ENCODE peak calls at places on chromosomes 7 and 10, in five cellular contexts. One of them, this sample, is unnamed.

GRCh38 chr10:1360011-1360580 is 303.9 kb downstream of the WDR37 start:
- DNase-seq in Caco-2: no peak
- DNase-seq in uterus: no peak
- DNase-seq in esophagus squamous epithelium: no peak
- DNase-seq in AG04449: no peak
- DNase-seq in this sample: no peak

GRCh38 chr7:45917658-45918057 is 3.4 kb downstream of the IGFBP3 start:
- DNase-seq in Caco-2: peak
- DNase-seq in uterus: peak
- DNase-seq in AG04449: no peak
- DNase-seq in esophagus squamous epithelium: no peak
- DNase-seq in this sample: peak

GRCh38 chr7:1264345-1265280 is 31.9 kb downstream of the UNCX start:
- DNase-seq in uterus: no peak
- DNase-seq in Caco-2: no peak
- DNase-seq in AG04449: no peak
- DNase-seq in esophagus squamous epithelium: no peak
- DNase-seq in this sample: no peak

GRCh38 chr7:79353720-79354468 is 99.6 kb downstream of the MAGI2 start:
- DNase-seq in Caco-2: no peak
- DNase-seq in uterus: no peak
- DNase-seq in AG04449: no peak
- DNase-seq in esophagus squamous epithelium: no peak
- DNase-seq in this sample: no peak

GRCh38 chr7:112362796-112363195 is 87.5 kb upstream of the IFRD1 start:
- DNase-seq in AG04449: no peak
- DNase-seq in Caco-2: no peak
- DNase-seq in esophagus squamous epithelium: no peak
- DNase-seq in uterus: no peak
- DNase-seq in this sample: no peak

GRCh38 chr10:44242826-44243225 is 142.1 kb downstream of the CXCL12 start:
- DNase-seq in esophagus squamous epithelium: no peak
- DNase-seq in uterus: no peak
- DNase-seq in Caco-2: no peak
- DNase-seq in AG04449: no peak
- DNase-seq in this sample: no peak

GRCh38 chr10:44510716-44511115 is 125.8 kb upstream of the CXCL12 start:
- DNase-seq in AG04449: peak
- DNase-seq in esophagus squamous epithelium: no peak
- DNase-seq in Caco-2: no peak
- DNase-seq in uterus: no peak
- DNase-seq in this sample: no peak

GRCh38 chr7:46080595-46081159 is 159.6 kb upstream of the IGFBP3 start:
- DNase-seq in esophagus squamous epithelium: no peak
- DNase-seq in Caco-2: no peak
- DNase-seq in AG04449: no peak
- DNase-seq in uterus: no peak
- DNase-seq in this sample: no peak

GRCh38 chr7:77537595-77538185 is 595 bp downstream of the PTPN12 start:
- DNase-seq in Caco-2: peak
- DNase-seq in uterus: peak
- DNase-seq in esophagus squamous epithelium: no peak
- DNase-seq in AG04449: no peak
- DNase-seq in this sample: peak

GRCh38 chr7:39587393-39587792 is 21.2 kb downstream of the YAE1 start:
- DNase-seq in AG04449: no peak
- DNase-seq in esophagus squamous epithelium: no peak
- DNase-seq in uterus: no peak
- DNase-seq in Caco-2: no peak
- DNase-seq in this sample: no peak

GRCh38 chr10:91271886-91272285 is 51.4 kb downstream of the PCGF5 start:
- DNase-seq in AG04449: peak
- DNase-seq in Caco-2: no peak
- DNase-seq in esophagus squamous epithelium: no peak
- DNase-seq in uterus: no peak
- DNase-seq in this sample: no peak

GRCh38 chr7:92875719-92876118 is 39.3 kb upstream of the CDK6 start:
- DNase-seq in Caco-2: no peak
- DNase-seq in AG04449: no peak
- DNase-seq in uterus: no peak
- DNase-seq in esophagus squamous epithelium: no peak
- DNase-seq in this sample: no peak

GRCh38 chr7:2006921-2007381 is 225.8 kb downstream of the MAD1L1 start:
- DNase-seq in AG04449: no peak
- DNase-seq in Caco-2: peak
- DNase-seq in uterus: peak
- DNase-seq in esophagus squamous epithelium: no peak
- DNase-seq in this sample: no peak

GRCh38 chr7:30379741-30380140 is 95.3 kb downstream of the ZNRF2 start:
- DNase-seq in AG04449: no peak
- DNase-seq in esophagus squamous epithelium: no peak
- DNase-seq in Caco-2: no peak
- DNase-seq in uterus: no peak
- DNase-seq in this sample: no peak

GRCh38 chr10:123649672-123650071 is 16.5 kb upstream of the GPR26 start:
- DNase-seq in Caco-2: no peak
- DNase-seq in uterus: no peak
- DNase-seq in esophagus squamous epithelium: no peak
- DNase-seq in AG04449: no peak
- DNase-seq in this sample: no peak

GRCh38 chr10:73785721-73786511 is 510 bp downstream of the ZSWIM8 start:
- DNase-seq in AG04449: no peak
- DNase-seq in uterus: no peak
- DNase-seq in Caco-2: peak
- DNase-seq in esophagus squamous epithelium: no peak
- DNase-seq in this sample: peak

GRCh38 chr7:69359003-69359555 is 239.2 kb upstream of the AUTS2 start:
- DNase-seq in uterus: no peak
- DNase-seq in AG04449: no peak
- DNase-seq in esophagus squamous epithelium: no peak
- DNase-seq in Caco-2: no peak
- DNase-seq in this sample: no peak

GRCh38 chr10:130541090-130541489 is 404.9 kb downstream of the GLRX3 start:
- DNase-seq in uterus: no peak
- DNase-seq in Caco-2: no peak
- DNase-seq in esophagus squamous epithelium: no peak
- DNase-seq in AG04449: no peak
- DNase-seq in this sample: no peak

GRCh38 chr10:48306870-48307531 is 524 bp downstream of the MAPK8 start:
- DNase-seq in Caco-2: peak
- DNase-seq in AG04449: no peak
- DNase-seq in uterus: peak
- DNase-seq in esophagus squamous epithelium: no peak
- DNase-seq in this sample: peak

GRCh38 chr7:30406664-30407425 is 71.7 kb downstream of the NOD1 start:
- DNase-seq in uterus: no peak
- DNase-seq in esophagus squamous epithelium: no peak
- DNase-seq in AG04449: no peak
- DNase-seq in Caco-2: no peak
- DNase-seq in this sample: no peak

GRCh38 chr7:106060394-106060920 is 51.7 kb downstream of the SYPL1 start:
- DNase-seq in AG04449: no peak
- DNase-seq in Caco-2: no peak
- DNase-seq in uterus: no peak
- DNase-seq in esophagus squamous epithelium: no peak
- DNase-seq in this sample: no peak

GRCh38 chr7:22094413-22095304 is 149.0 kb upstream of the CDCA7L start:
- DNase-seq in AG04449: no peak
- DNase-seq in esophagus squamous epithelium: no peak
- DNase-seq in uterus: no peak
- DNase-seq in Caco-2: no peak
- DNase-seq in this sample: no peak

GRCh38 chr7:118195837-118196474 is 12.0 kb downstream of the LSM8 start:
- DNase-seq in Caco-2: no peak
- DNase-seq in uterus: peak
- DNase-seq in esophagus squamous epithelium: no peak
- DNase-seq in AG04449: no peak
- DNase-seq in this sample: peak

GRCh38 chr7:22361320-22361719 is 4.4 kb upstream of the RAPGEF5 start:
- DNase-seq in Caco-2: no peak
- DNase-seq in esophagus squamous epithelium: no peak
- DNase-seq in uterus: no peak
- DNase-seq in AG04449: no peak
- DNase-seq in this sample: no peak

GRCh38 chr7:14229047-14229446 is 239.6 kb upstream of the ETV1 start:
- DNase-seq in Caco-2: no peak
- DNase-seq in uterus: no peak
- DNase-seq in esophagus squamous epithelium: no peak
- DNase-seq in AG04449: no peak
- DNase-seq in this sample: no peak

GRCh38 chr10:71222541-71223364 is 10.4 kb downstream of the UNC5B start:
- DNase-seq in Caco-2: peak
- DNase-seq in uterus: no peak
- DNase-seq in AG04449: no peak
- DNase-seq in esophagus squamous epithelium: no peak
- DNase-seq in this sample: no peak

GRCh38 chr7:6252748-6253147 is 19.7 kb downstream of the CYTH3 start:
- DNase-seq in uterus: no peak
- DNase-seq in AG04449: no peak
- DNase-seq in Caco-2: no peak
- DNase-seq in esophagus squamous epithelium: no peak
- DNase-seq in this sample: no peak

GRCh38 chr10:103204353-103205255 is 11.5 kb upstream of the NT5C2 start:
- DNase-seq in uterus: no peak
- DNase-seq in AG04449: no peak
- DNase-seq in Caco-2: no peak
- DNase-seq in esophagus squamous epithelium: no peak
- DNase-seq in this sample: peak

GRCh38 chr10:26367771-26368170 is 70.4 kb upstream of the APBB1IP start:
- DNase-seq in esophagus squamous epithelium: no peak
- DNase-seq in Caco-2: peak
- DNase-seq in uterus: no peak
- DNase-seq in AG04449: no peak
- DNase-seq in this sample: peak

GRCh38 chr10:112394475-112394875 is 20.6 kb downstream of the ACSL5 start:
- DNase-seq in uterus: no peak
- DNase-seq in Caco-2: peak
- DNase-seq in esophagus squamous epithelium: no peak
- DNase-seq in AG04449: no peak
- DNase-seq in this sample: peak

GRCh38 chr7:116500071-116500853 is 724 bp downstream of the CAV2 start:
- DNase-seq in Caco-2: no peak
- DNase-seq in esophagus squamous epithelium: no peak
- DNase-seq in AG04449: no peak
- DNase-seq in uterus: no peak
- DNase-seq in this sample: peak
- TF ChIP-seq CTCF in Caco-2: no peak
- TF ChIP-seq CTCF in esophagus squamous epithelium: no peak
- TF ChIP-seq CTCF in AG04449: no peak
- TF ChIP-seq CTCF in uterus: no peak
- TF ChIP-seq CTCF in this sample: no peak

DNA sequence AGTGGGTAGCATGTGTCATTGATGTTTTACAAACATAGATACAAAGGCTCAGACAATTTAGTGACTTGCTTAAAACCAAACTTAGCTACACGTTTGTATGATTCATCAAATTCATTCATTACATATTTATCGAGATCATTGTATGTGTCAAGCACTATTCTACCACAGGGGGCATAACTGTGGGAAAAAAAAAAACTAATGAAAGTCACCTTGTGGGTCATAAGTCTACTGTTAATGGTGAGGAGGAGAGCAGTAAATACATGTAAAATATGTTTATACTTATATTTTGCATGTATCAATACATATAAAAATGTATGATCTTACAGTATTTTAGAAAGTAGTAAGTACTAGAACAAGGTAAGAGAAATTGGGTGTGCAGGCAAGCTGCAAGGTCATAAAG is 933.8 kb downstream of the IPMK start:
- DNase-seq in Caco-2: no peak
- DNase-seq in uterus: no peak
- DNase-seq in AG04449: no peak
- DNase-seq in esophagus squamous epithelium: no peak
- DNase-seq in this sample: no peak
- TF ChIP-seq CTCF in Caco-2: no peak
- TF ChIP-seq CTCF in uterus: no peak
- TF ChIP-seq CTCF in AG04449: no peak
- TF ChIP-seq CTCF in esophagus squamous epithelium: no peak
- TF ChIP-seq CTCF in this sample: no peak

GRCh38 chr10:29084908-29085307 is 204.0 kb upstream of the LYZL1 start:
- DNase-seq in esophagus squamous epithelium: no peak
- DNase-seq in uterus: no peak
- DNase-seq in AG04449: no peak
- DNase-seq in Caco-2: peak
- DNase-seq in this sample: no peak

GRCh38 chr10:29083096-29083495 is 205.8 kb upstream of the LYZL1 start:
- DNase-seq in esophagus squamous epithelium: no peak
- DNase-seq in uterus: no peak
- DNase-seq in Caco-2: no peak
- DNase-seq in AG04449: no peak
- DNase-seq in this sample: no peak

GRCh38 chr10:29081231-29081630 is 207.6 kb upstream of the LYZL1 start:
- DNase-seq in uterus: no peak
- DNase-seq in Caco-2: no peak
- DNase-seq in esophagus squamous epithelium: no peak
- DNase-seq in AG04449: no peak
- DNase-seq in this sample: no peak

GRCh38 chr10:29081971-29082699 is 206.7 kb upstream of the LYZL1 start:
- DNase-seq in AG04449: no peak
- DNase-seq in esophagus squamous epithelium: no peak
- DNase-seq in Caco-2: no peak
- DNase-seq in uterus: no peak
- DNase-seq in this sample: no peak

DNA sequence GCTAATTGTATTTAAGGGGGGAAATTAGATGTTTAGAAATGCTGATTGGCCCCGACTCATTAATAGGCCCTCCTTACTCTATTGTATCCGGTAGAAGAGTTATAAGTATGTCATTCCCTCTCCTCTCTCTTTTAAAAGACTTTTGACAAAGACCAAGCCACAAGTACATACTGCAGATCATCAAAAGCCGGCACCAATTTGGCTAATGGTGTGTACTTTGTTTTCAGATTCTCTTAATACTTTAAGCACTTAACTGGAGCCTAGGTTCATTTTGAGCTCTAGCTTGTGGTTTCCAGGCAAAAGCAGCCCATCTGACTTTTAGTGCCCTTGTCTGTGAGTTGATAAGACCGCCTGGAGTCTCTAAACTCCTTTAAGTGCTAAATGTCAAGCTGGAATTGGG is 210.0 kb upstream of the LYZL1 start:
- DNase-seq in AG04449: no peak
- DNase-seq in Caco-2: no peak
- DNase-seq in esophagus squamous epithelium: no peak
- DNase-seq in uterus: no peak
- DNase-seq in this sample: no peak
- TF ChIP-seq CTCF in AG04449: no peak
- TF ChIP-seq CTCF in Caco-2: no peak
- TF ChIP-seq CTCF in esophagus squamous epithelium: no peak
- TF ChIP-seq CTCF in uterus: no peak
- TF ChIP-seq CTCF in this sample: no peak

DNA sequence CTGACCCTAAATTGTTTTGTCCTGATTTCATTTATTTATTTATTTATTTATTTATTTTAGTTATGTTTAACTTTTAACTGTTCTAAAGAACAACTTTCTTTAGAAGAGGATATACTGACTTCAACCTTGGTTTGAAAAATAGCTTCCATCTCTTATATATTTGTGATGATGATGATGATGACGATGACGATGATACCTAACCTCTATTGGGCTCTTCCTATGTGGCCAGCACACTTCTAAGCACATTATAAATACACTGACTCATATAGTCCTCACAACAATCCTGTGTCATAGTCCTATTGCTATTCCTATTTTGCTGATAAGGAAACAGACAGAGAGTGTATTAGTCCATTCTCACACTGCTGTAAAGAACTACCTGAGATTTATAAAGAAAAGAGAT is 162.9 kb upstream of the KIAA1217 start:
- DNase-seq in Caco-2: no peak
- DNase-seq in esophagus squamous epithelium: no peak
- DNase-seq in AG04449: no peak
- DNase-seq in uterus: no peak
- DNase-seq in this sample: no peak
- TF ChIP-seq CTCF in Caco-2: no peak
- TF ChIP-seq CTCF in esophagus squamous epithelium: no peak
- TF ChIP-seq CTCF in AG04449: no peak
- TF ChIP-seq CTCF in uterus: no peak
- TF ChIP-seq CTCF in this sample: no peak